ENCODE peak calls at places on chromosomes 7 and 10, in nine cellular contexts. Y is T-helper 2 cell treated with Interferon-gamma antibody and Interleukin-4, amounts not matched to agents 5 μg/mL and 100 μg/mL, for 36 hours; P is DMS53; F is A549; Z is effector CD4-positive, alpha-beta T cell; O is HFFc6; C is activated T-cell treated with anti-CD3 and anti-CD28 coated beads, Interleukin-2, amount 50 U/mL, for 1 hour; D is stimulated activated CD4-positive, alpha-beta T cell treated with anti-CD3 and anti-CD28 coated beads, Interleukin-1b, Interleukin-23, amount 100 ng/mL, for 1 hour; I is B cell. A is an unnamed sample.
A peak's percentile ranks its signal among the peaks of the same experiment; 100 is the strongest.

GRCh38 chr7:17030559-17030958 is 148.8 kb upstream of the AGR3 start:
- DNase-seq in Y (no peak), P (no peak), F (no peak), Z (no peak), O (no peak), C (no peak), D (no peak), I (no peak), A (no peak)

GRCh38 chr10:77667426-77668324 is 30.1 kb upstream of the KCNMA1 start:
- DNase-seq in Y (no peak), P (peak; percentile 14), F (no peak), Z (no peak), O (no peak), C (no peak), D (no peak), I (no peak), A (no peak)

GRCh38 chr10:76086571-76087260 is 655.3 kb downstream of the LRMDA start:
- DNase-seq in Y (no peak), P (peak; percentile 79), F (peak; percentile 74), Z (no peak), O (peak; percentile 81), C (no peak), D (no peak), I (no peak), A (no peak)

GRCh38 chr7:159008417-159008816 is 136.2 kb downstream of the VIPR2 start:
- DNase-seq in Y (no peak), P (no peak), F (no peak), Z (no peak), O (no peak), C (no peak), D (no peak), I (no peak), A (no peak)

GRCh38 chr7:100469227-100470044 is 5.4 kb upstream of the SPACDR start:
- DNase-seq in Y (peak; percentile 65), P (peak; percentile 90), F (peak; percentile 90), Z (peak; percentile 83), O (peak; percentile 47), C (peak; percentile 90), D (peak; percentile 73), I (peak; percentile 86), A (peak; percentile 84)

GRCh38 chr10:65194131-65194530 is 1672.9 kb downstream of the REEP3 start:
- DNase-seq in Y (no peak), P (no peak), F (no peak), Z (no peak), O (no peak), C (no peak), D (no peak), I (no peak), A (no peak)

GRCh38 chr7:29255839-29256782 is 61.5 kb downstream of the CHN2 start:
- DNase-seq in Y (no peak), P (peak; percentile 25), F (no peak), Z (no peak), O (no peak), C (no peak), D (no peak), I (no peak), A (peak; percentile 15)

GRCh38 chr7:13988765-13989137 is 715 bp downstream of the ETV1 start:
- DNase-seq in Y (no peak), P (peak; percentile 50), F (no peak), Z (no peak), O (no peak), C (no peak), D (no peak), I (no peak), A (no peak)

GRCh38 chr10:61897671-61898434 is 3.6 kb upstream of the ARID5B start:
- DNase-seq in Y (no peak), P (peak; percentile 65), F (peak; percentile 40), Z (no peak), O (peak; percentile 52), C (no peak), D (no peak), I (peak; percentile 50), A (no peak)

GRCh38 chr7:2258661-2259365 is 16.8 kb downstream of the NUDT1 start:
- DNase-seq in Y (no peak), P (no peak), F (no peak), Z (no peak), O (no peak), C (no peak), D (no peak), I (peak; percentile 77), A (peak; percentile 32)

GRCh38 chr7:21579341-21580072 is 36.7 kb downstream of the DNAH11 start:
- DNase-seq in Y (no peak), P (peak; percentile 46), F (no peak), Z (no peak), O (peak; percentile 8), C (no peak), D (no peak), I (no peak), A (no peak)

GRCh38 chr7:45211958-45212357 is 54.4 kb downstream of the RAMP3 start:
- DNase-seq in Y (no peak), P (no peak), F (no peak), Z (no peak), O (no peak), C (no peak), D (no peak), I (no peak), A (no peak)

GRCh38 chr7:15989194-15989593 is 302.7 kb upstream of the MEOX2 start:
- DNase-seq in Y (no peak), P (no peak), F (no peak), Z (no peak), O (no peak), C (no peak), D (no peak), I (no peak), A (no peak)

GRCh38 chr7:76294344-76295024 is 8.0 kb upstream of the HSPB1 start:
- DNase-seq in Y (no peak), P (peak; percentile 96), F (peak; percentile 83), Z (no peak), O (peak; percentile 94), C (no peak), D (no peak), I (peak; percentile 55), A (no peak)

GRCh38 chr7:108294595-108294994 is 161.6 kb downstream of the NRCAM start:
- DNase-seq in Y (no peak), P (no peak), F (no peak), Z (no peak), O (no peak), C (no peak), D (no peak), I (peak; percentile 69), A (no peak)

GRCh38 chr7:106114735-106115383 is 2.7 kb upstream of the SYPL1 start:
- DNase-seq in Y (no peak), P (peak; percentile 57), F (no peak), Z (no peak), O (no peak), C (peak; percentile 30), D (no peak), I (peak; percentile 68), A (no peak)

GRCh38 chr10:3198900-3199299 is 26.3 kb upstream of the PITRM1 start:
- DNase-seq in Y (no peak), P (no peak), F (no peak), Z (no peak), O (no peak), C (no peak), D (no peak), I (no peak), A (no peak)

GRCh38 chr10:32377458-32378370 is 30.8 kb upstream of the EPC1 start:
- DNase-seq in Y (no peak), P (peak; percentile 71), F (no peak), Z (peak; percentile 26), O (peak; percentile 17), C (no peak), D (no peak), I (peak; percentile 58), A (peak; percentile 16)

GRCh38 chr7:24441331-24442059 is 131.8 kb upstream of the PALS2 start:
- DNase-seq in Y (no peak), P (no peak), F (no peak), Z (no peak), O (no peak), C (no peak), D (no peak), I (no peak), A (no peak)

GRCh38 chr7:152568972-152569371 is 107.0 kb downstream of the XRCC2 start:
- DNase-seq in Y (no peak), P (no peak), F (no peak), Z (no peak), O (no peak), C (no peak), D (no peak), I (no peak), A (no peak)

GRCh38 chr10:127979017-127979416 is 72.1 kb downstream of the PTPRE start:
- DNase-seq in Y (no peak), P (no peak), F (no peak), Z (no peak), O (no peak), C (no peak), D (no peak), I (no peak), A (no peak)

GRCh38 chr10:82084904-82085303 is 209.9 kb downstream of the NRG3 start:
- DNase-seq in Y (no peak), P (peak; percentile 7), F (no peak), Z (no peak), O (no peak), C (no peak), D (no peak), I (no peak), A (no peak)

GRCh38 chr10:60521974-60522405 is 132.3 kb upstream of the ANK3 start:
- DNase-seq in Y (peak; percentile 19), P (peak; percentile 30), F (no peak), Z (no peak), O (peak; percentile 35), C (no peak), D (no peak), I (no peak), A (no peak)

GRCh38 chr7:36653671-36654355 is 70.5 kb downstream of the AOAH start:
- DNase-seq in Y (no peak), P (no peak), F (no peak), Z (no peak), O (no peak), C (no peak), D (no peak), I (no peak), A (no peak)

GRCh38 chr7:144834516-144835165 is 1.2 kb downstream of the TPK1 start:
- DNase-seq in Y (peak; percentile 23), P (peak; percentile 53), F (no peak), Z (peak; percentile 30), O (no peak), C (peak; percentile 29), D (no peak), I (peak; percentile 71), A (peak; percentile 11)

GRCh38 chr10:3465406-3465891 is 292.9 kb upstream of the PITRM1 start:
- DNase-seq in Y (no peak), P (peak; percentile 53), F (no peak), Z (no peak), O (no peak), C (no peak), D (no peak), I (no peak), A (no peak)

GRCh38 chr10:89115876-89116627 is 91.1 kb downstream of the CH25H start:
- DNase-seq in Y (no peak), P (no peak), F (peak; percentile 15), Z (no peak), O (peak; percentile 75), C (no peak), D (no peak), I (no peak), A (no peak)